ENCODE peak calls at places on chromosomes 2 and 18, in ten cellular contexts. One of them, this sample, is unnamed.

GRCh38 chr18:63160172-63160995 is 159.2 kb downstream of the BCL2 start:
- DNase-seq in prostate gland: no peak
- DNase-seq in A549: no peak
- DNase-seq in HCT116: no peak
- DNase-seq in left ventricle myocardium inferior: no peak
- DNase-seq in hepatocyte: no peak
- DNase-seq in Peyer's patch: no peak
- DNase-seq in Caco-2: no peak
- DNase-seq in osteoblast: no peak
- DNase-seq in colonic mucosa: no peak
- DNase-seq in this sample: no peak

GRCh38 chr18:54712758-54713157 is 115.5 kb upstream of the RAB27B start:
- DNase-seq in prostate gland: no peak
- DNase-seq in A549: no peak
- DNase-seq in HCT116: no peak
- DNase-seq in left ventricle myocardium inferior: no peak
- DNase-seq in hepatocyte: no peak
- DNase-seq in Peyer's patch: no peak
- DNase-seq in Caco-2: no peak
- DNase-seq in osteoblast: no peak
- DNase-seq in colonic mucosa: peak; percentile 40
- DNase-seq in this sample: no peak

GRCh38 chr2:78540255-78540654 is 485.2 kb upstream of the REG3G start:
- DNase-seq in prostate gland: no peak
- DNase-seq in A549: no peak
- DNase-seq in HCT116: no peak
- DNase-seq in left ventricle myocardium inferior: no peak
- DNase-seq in hepatocyte: no peak
- DNase-seq in Peyer's patch: no peak
- DNase-seq in Caco-2: no peak
- DNase-seq in osteoblast: no peak
- DNase-seq in colonic mucosa: no peak
- DNase-seq in this sample: no peak

GRCh38 chr2:161414385-161415040 is 1.6 kb upstream of the TBR1 start:
- DNase-seq in prostate gland: no peak
- DNase-seq in A549: peak; percentile 29
- DNase-seq in HCT116: no peak
- DNase-seq in left ventricle myocardium inferior: no peak
- DNase-seq in hepatocyte: peak; percentile 32
- DNase-seq in Peyer's patch: no peak
- DNase-seq in Caco-2: peak; percentile 64
- DNase-seq in osteoblast: peak; percentile 94
- DNase-seq in colonic mucosa: peak; percentile 37
- DNase-seq in this sample: no peak

GRCh38 chr2:905091-905832 is 45.4 kb upstream of the SNTG2 start:
- DNase-seq in prostate gland: no peak
- DNase-seq in A549: no peak
- DNase-seq in HCT116: no peak
- DNase-seq in left ventricle myocardium inferior: no peak
- DNase-seq in hepatocyte: no peak
- DNase-seq in Peyer's patch: no peak
- DNase-seq in Caco-2: no peak
- DNase-seq in osteoblast: no peak
- DNase-seq in colonic mucosa: no peak
- DNase-seq in this sample: peak; percentile 17

GRCh38 chr2:49033394-49033793 is 120.9 kb downstream of the FSHR start:
- DNase-seq in prostate gland: no peak
- DNase-seq in A549: no peak
- DNase-seq in HCT116: no peak
- DNase-seq in left ventricle myocardium inferior: no peak
- DNase-seq in hepatocyte: no peak
- DNase-seq in Peyer's patch: no peak
- DNase-seq in Caco-2: no peak
- DNase-seq in osteoblast: no peak
- DNase-seq in colonic mucosa: no peak
- DNase-seq in this sample: no peak

GRCh38 chr2:56230171-56230570 is 46.4 kb downstream of the CCDC85A start:
- DNase-seq in prostate gland: no peak
- DNase-seq in A549: no peak
- DNase-seq in HCT116: peak; percentile 24
- DNase-seq in left ventricle myocardium inferior: no peak
- DNase-seq in hepatocyte: no peak
- DNase-seq in Peyer's patch: no peak
- DNase-seq in Caco-2: no peak
- DNase-seq in osteoblast: no peak
- DNase-seq in colonic mucosa: no peak
- DNase-seq in this sample: no peak

GRCh38 chr18:79954791-79955190 is 3.3 kb upstream of the SLC66A2 start:
- DNase-seq in prostate gland: no peak
- DNase-seq in A549: no peak
- DNase-seq in HCT116: no peak
- DNase-seq in left ventricle myocardium inferior: no peak
- DNase-seq in hepatocyte: no peak
- DNase-seq in Peyer's patch: peak; percentile 45
- DNase-seq in Caco-2: no peak
- DNase-seq in osteoblast: peak; percentile 11
- DNase-seq in colonic mucosa: peak; percentile 54
- DNase-seq in this sample: no peak

GRCh38 chr18:49055787-49056186 is 105.0 kb upstream of the SMAD7 start:
- DNase-seq in prostate gland: no peak
- DNase-seq in A549: no peak
- DNase-seq in HCT116: no peak
- DNase-seq in left ventricle myocardium inferior: peak; percentile 65
- DNase-seq in hepatocyte: no peak
- DNase-seq in Peyer's patch: peak; percentile 85
- DNase-seq in Caco-2: no peak
- DNase-seq in osteoblast: peak; percentile 84
- DNase-seq in colonic mucosa: no peak
- DNase-seq in this sample: peak; percentile 47

GRCh38 chr2:33765122-33765521 is 166.0 kb upstream of the FAM98A start:
- DNase-seq in prostate gland: peak; percentile 16
- DNase-seq in A549: no peak
- DNase-seq in HCT116: no peak
- DNase-seq in left ventricle myocardium inferior: no peak
- DNase-seq in hepatocyte: peak; percentile 37
- DNase-seq in Peyer's patch: no peak
- DNase-seq in Caco-2: no peak
- DNase-seq in osteoblast: no peak
- DNase-seq in colonic mucosa: no peak
- DNase-seq in this sample: no peak

GRCh38 chr2:182951948-182952663 is 85.7 kb upstream of the FRZB start:
- DNase-seq in prostate gland: no peak
- DNase-seq in A549: no peak
- DNase-seq in HCT116: no peak
- DNase-seq in left ventricle myocardium inferior: no peak
- DNase-seq in hepatocyte: no peak
- DNase-seq in Peyer's patch: no peak
- DNase-seq in Caco-2: no peak
- DNase-seq in osteoblast: peak; percentile 19
- DNase-seq in colonic mucosa: no peak
- DNase-seq in this sample: no peak

GRCh38 chr2:13682878-13683277 is 949.6 kb upstream of the LRATD1 start:
- DNase-seq in prostate gland: peak; percentile 82
- DNase-seq in A549: no peak
- DNase-seq in HCT116: no peak
- DNase-seq in left ventricle myocardium inferior: no peak
- DNase-seq in hepatocyte: no peak
- DNase-seq in Peyer's patch: no peak
- DNase-seq in Caco-2: no peak
- DNase-seq in osteoblast: no peak
- DNase-seq in colonic mucosa: no peak
- DNase-seq in this sample: peak; percentile 77

GRCh38 chr2:133377021-133377481 is 191.2 kb downstream of the NCKAP5 start:
- DNase-seq in prostate gland: no peak
- DNase-seq in A549: no peak
- DNase-seq in HCT116: no peak
- DNase-seq in left ventricle myocardium inferior: no peak
- DNase-seq in hepatocyte: no peak
- DNase-seq in Peyer's patch: no peak
- DNase-seq in Caco-2: no peak
- DNase-seq in osteoblast: no peak
- DNase-seq in colonic mucosa: no peak
- DNase-seq in this sample: no peak

GRCh38 chr2:149192425-149192824 is 138.0 kb upstream of the LYPD6 start:
- DNase-seq in prostate gland: no peak
- DNase-seq in A549: no peak
- DNase-seq in HCT116: no peak
- DNase-seq in left ventricle myocardium inferior: no peak
- DNase-seq in hepatocyte: no peak
- DNase-seq in Peyer's patch: no peak
- DNase-seq in Caco-2: no peak
- DNase-seq in osteoblast: no peak
- DNase-seq in colonic mucosa: no peak
- DNase-seq in this sample: no peak

GRCh38 chr18:59787998-59788875 is 91.0 kb upstream of the CCBE1 start:
- DNase-seq in prostate gland: no peak
- DNase-seq in A549: peak; percentile 10
- DNase-seq in HCT116: peak; percentile 35
- DNase-seq in left ventricle myocardium inferior: no peak
- DNase-seq in hepatocyte: peak; percentile 14
- DNase-seq in Peyer's patch: no peak
- DNase-seq in Caco-2: no peak
- DNase-seq in osteoblast: peak; percentile 97
- DNase-seq in colonic mucosa: no peak
- DNase-seq in this sample: no peak

GRCh38 chr2:172135446-172135845 is 32.7 kb upstream of the DLX2 start:
- DNase-seq in prostate gland: no peak
- DNase-seq in A549: no peak
- DNase-seq in HCT116: no peak
- DNase-seq in left ventricle myocardium inferior: no peak
- DNase-seq in hepatocyte: no peak
- DNase-seq in Peyer's patch: no peak
- DNase-seq in Caco-2: no peak
- DNase-seq in osteoblast: no peak
- DNase-seq in colonic mucosa: no peak
- DNase-seq in this sample: no peak

GRCh38 chr2:182866461-182867369 is at the start of gene FRZB:
- DNase-seq in prostate gland: peak; percentile 17
- DNase-seq in A549: peak; percentile 12
- DNase-seq in HCT116: no peak
- DNase-seq in left ventricle myocardium inferior: peak; percentile 73
- DNase-seq in hepatocyte: peak; percentile 77
- DNase-seq in Peyer's patch: peak; percentile 55
- DNase-seq in Caco-2: no peak
- DNase-seq in osteoblast: peak; percentile 87
- DNase-seq in colonic mucosa: peak; percentile 55
- DNase-seq in this sample: peak; percentile 38

GRCh38 chr2:67091681-67092080 is 305.5 kb upstream of the ETAA1 start:
- DNase-seq in prostate gland: no peak
- DNase-seq in A549: no peak
- DNase-seq in HCT116: no peak
- DNase-seq in left ventricle myocardium inferior: no peak
- DNase-seq in hepatocyte: no peak
- DNase-seq in Peyer's patch: no peak
- DNase-seq in Caco-2: no peak
- DNase-seq in osteoblast: no peak
- DNase-seq in colonic mucosa: no peak
- DNase-seq in this sample: no peak
- H3K9me3 ChIP-seq in prostate gland: no peaks in the 10 kb centered on the region
- H3K9me3 ChIP-seq in A549: no peaks in the 10 kb centered on the region
- H3K9me3 ChIP-seq in HCT116: no peaks in the 10 kb centered on the region
- H3K9me3 ChIP-seq in left ventricle myocardium inferior: no peaks in the 10 kb centered on the region
- H3K9me3 ChIP-seq in hepatocyte: no peaks in the 10 kb centered on the region
- H3K9me3 ChIP-seq in Peyer's patch: no peaks in the 10 kb centered on the region
- H3K9me3 ChIP-seq in Caco-2: no peaks in the 10 kb centered on the region
- H3K9me3 ChIP-seq in osteoblast: no peaks in the 10 kb centered on the region
- H3K9me3 ChIP-seq in colonic mucosa: no peaks in the 10 kb centered on the region
- H3K9me3 ChIP-seq in this sample: no peaks in the 10 kb centered on the region

DNA sequence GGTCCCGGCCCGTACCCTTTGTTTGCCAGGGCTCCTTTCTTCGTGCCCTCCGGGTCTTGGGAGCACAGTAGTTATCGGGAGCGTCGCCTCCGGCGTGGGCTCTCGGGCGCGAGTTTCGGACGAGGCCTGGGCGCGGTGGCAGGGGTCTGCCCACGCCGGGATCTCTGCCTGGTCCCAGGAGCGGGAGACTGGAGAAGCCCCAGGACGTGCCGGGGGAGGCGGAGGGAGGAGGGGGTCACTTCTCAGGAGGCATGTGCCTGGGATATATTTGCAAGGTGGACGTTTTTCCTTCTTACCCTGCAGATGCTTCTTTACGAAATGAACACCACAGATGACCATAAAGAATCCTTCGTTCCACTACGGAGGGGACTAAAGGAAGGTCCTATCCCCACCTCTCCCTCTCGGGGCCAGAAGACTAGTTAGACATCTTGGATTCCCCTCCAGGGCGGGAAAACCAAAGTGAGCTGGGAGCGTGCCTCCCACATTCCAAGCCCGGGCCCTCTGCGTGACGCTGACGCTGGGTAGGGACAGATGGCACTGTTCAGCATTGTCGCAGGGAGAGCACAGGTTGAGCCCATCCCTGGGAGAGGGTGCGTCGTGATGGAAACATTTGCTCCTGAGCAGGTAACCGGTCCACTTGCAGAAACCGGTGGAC is 483 bp upstream of the FHL2 start:
- DNase-seq in prostate gland: no peak
- DNase-seq in A549: no peak
- DNase-seq in HCT116: no peak
- DNase-seq in left ventricle myocardium inferior: no peak
- DNase-seq in hepatocyte: no peak
- DNase-seq in Peyer's patch: no peak
- DNase-seq in Caco-2: peak; percentile 47
- DNase-seq in osteoblast: no peak
- DNase-seq in colonic mucosa: no peak
- DNase-seq in this sample: no peak
- H3K9me3 ChIP-seq in prostate gland: no peaks in the 10 kb centered on the region
- H3K9me3 ChIP-seq in A549: peaks cover 2% of the 10 kb centered on the region
- H3K9me3 ChIP-seq in HCT116: no peaks in the 10 kb centered on the region
- H3K9me3 ChIP-seq in left ventricle myocardium inferior: no peaks in the 10 kb centered on the region
- H3K9me3 ChIP-seq in hepatocyte: no peaks in the 10 kb centered on the region
- H3K9me3 ChIP-seq in Peyer's patch: no peaks in the 10 kb centered on the region
- H3K9me3 ChIP-seq in Caco-2: no peaks in the 10 kb centered on the region
- H3K9me3 ChIP-seq in osteoblast: no peaks in the 10 kb centered on the region
- H3K9me3 ChIP-seq in colonic mucosa: no peaks in the 10 kb centered on the region
- H3K9me3 ChIP-seq in this sample: no peaks in the 10 kb centered on the region

DNA sequence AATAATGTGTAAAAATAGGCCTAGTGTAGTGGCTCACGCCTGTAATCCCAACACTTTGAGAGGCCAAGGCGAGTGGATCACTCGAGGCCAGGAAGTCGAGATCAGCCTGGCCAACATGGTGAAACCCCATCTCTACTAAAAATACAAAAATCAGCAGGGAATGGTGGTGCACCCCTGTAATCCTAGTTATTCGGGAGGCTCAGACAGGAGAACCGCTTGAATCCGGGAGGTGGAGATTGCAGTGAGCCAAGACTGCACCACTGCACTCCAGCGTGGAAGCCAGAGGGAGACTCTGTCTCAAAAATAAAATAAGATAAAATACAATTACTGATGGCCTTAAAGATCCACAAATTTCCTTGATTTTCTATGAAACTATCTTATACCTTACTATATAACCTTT is 3.8 kb downstream of the ATF2 start:
- DNase-seq in prostate gland: no peak
- DNase-seq in A549: no peak
- DNase-seq in HCT116: no peak
- DNase-seq in left ventricle myocardium inferior: no peak
- DNase-seq in hepatocyte: no peak
- DNase-seq in Peyer's patch: no peak
- DNase-seq in Caco-2: no peak
- DNase-seq in osteoblast: no peak
- DNase-seq in colonic mucosa: no peak
- DNase-seq in this sample: no peak
- H3K9me3 ChIP-seq in prostate gland: no peaks in the 10 kb centered on the region
- H3K9me3 ChIP-seq in A549: no peaks in the 10 kb centered on the region
- H3K9me3 ChIP-seq in HCT116: no peaks in the 10 kb centered on the region
- H3K9me3 ChIP-seq in left ventricle myocardium inferior: no peaks in the 10 kb centered on the region
- H3K9me3 ChIP-seq in hepatocyte: no peaks in the 10 kb centered on the region
- H3K9me3 ChIP-seq in Peyer's patch: no peaks in the 10 kb centered on the region
- H3K9me3 ChIP-seq in Caco-2: no peaks in the 10 kb centered on the region
- H3K9me3 ChIP-seq in osteoblast: no peaks in the 10 kb centered on the region
- H3K9me3 ChIP-seq in colonic mucosa: no peaks in the 10 kb centered on the region
- H3K9me3 ChIP-seq in this sample: no peaks in the 10 kb centered on the region

GRCh38 chr18:39842042-39842791 is 2112.8 kb upstream of the PIK3C3 start:
- DNase-seq in prostate gland: no peak
- DNase-seq in A549: no peak
- DNase-seq in HCT116: no peak
- DNase-seq in left ventricle myocardium inferior: no peak
- DNase-seq in hepatocyte: no peak
- DNase-seq in Peyer's patch: no peak
- DNase-seq in Caco-2: no peak
- DNase-seq in osteoblast: peak; percentile 26
- DNase-seq in colonic mucosa: no peak
- DNase-seq in this sample: no peak
- H3K9me3 ChIP-seq in prostate gland: no peaks in the 10 kb centered on the region
- H3K9me3 ChIP-seq in A549: no peaks in the 10 kb centered on the region
- H3K9me3 ChIP-seq in HCT116: no peaks in the 10 kb centered on the region
- H3K9me3 ChIP-seq in left ventricle myocardium inferior: no peaks in the 10 kb centered on the region
- H3K9me3 ChIP-seq in hepatocyte: no peaks in the 10 kb centered on the region
- H3K9me3 ChIP-seq in Peyer's patch: no peaks in the 10 kb centered on the region
- H3K9me3 ChIP-seq in Caco-2: no peaks in the 10 kb centered on the region
- H3K9me3 ChIP-seq in osteoblast: no peaks in the 10 kb centered on the region
- H3K9me3 ChIP-seq in colonic mucosa: no peaks in the 10 kb centered on the region
- H3K9me3 ChIP-seq in this sample: no peaks in the 10 kb centered on the region

This sample was measured in stomach.